ENCODE peak calls at places on chromosomes 13 and 19, in seven cellular contexts. U is breast epithelium, S is heart right ventricle, C is right lobe of liver, O is heart left ventricle, F is fibroblast of lung, J is tibial artery. K is an unnamed sample.

GRCh38 chr19:31167695-31168094 is 181.5 kb downstream of the TSHZ3 start:
- DNase-seq in U (no peak), S (no peak), C (no peak), O (no peak), F (no peak), J (no peak), K (no peak)

GRCh38 chr19:41944336-41944735 is 14.8 kb downstream of the RABAC1 start:
- DNase-seq in U (no peak), S (no peak), C (no peak), O (no peak), F (no peak), J (no peak), K (no peak)

GRCh38 chr13:46113596-46113995 is 8.8 kb upstream of the CPB2 start:
- DNase-seq in U (no peak), S (no peak), C (no peak), O (no peak), F (peak), J (no peak), K (peak)

GRCh38 chr19:4149518-4150288 is 3.7 kb upstream of the CREB3L3 start:
- DNase-seq in U (no peak), S (no peak), C (peak), O (no peak), F (no peak), J (no peak), K (no peak)

GRCh38 chr19:13012690-13013608 is 17.7 kb downstream of the NFIX start:
- DNase-seq in U (no peak), S (peak), C (peak), O (peak), F (peak), J (peak), K (peak)

GRCh38 chr19:4444765-4445741 is 12.5 kb downstream of the UBXN6 start:
- DNase-seq in U (no peak), S (no peak), C (no peak), O (no peak), F (no peak), J (no peak), K (no peak)

GRCh38 chr13:101661839-101662238 is 209.4 kb downstream of the ITGBL1 start:
- DNase-seq in U (no peak), S (no peak), C (no peak), O (no peak), F (peak), J (no peak), K (no peak)

GRCh38 chr19:6501740-6502648 is at the start of gene TUBB4A:
- DNase-seq in U (no peak), S (peak), C (no peak), O (peak), F (no peak), J (no peak), K (no peak)

GRCh38 chr19:51903192-51903591 is 1.6 kb downstream of the ZNF649 start:
- DNase-seq in U (no peak), S (no peak), C (no peak), O (no peak), F (no peak), J (no peak), K (no peak)

GRCh38 chr13:27504541-27504940 is 54.2 kb upstream of the MTIF3 start:
- DNase-seq in U (no peak), S (no peak), C (no peak), O (no peak), F (no peak), J (no peak), K (no peak)

GRCh38 chr19:29477831-29478577 is 47.8 kb upstream of the VSTM2B start:
- DNase-seq in U (no peak), S (no peak), C (no peak), O (no peak), F (no peak), J (no peak), K (no peak)

GRCh38 chr13:80313668-80314278 is 27.2 kb downstream of the SPRY2 start:
- DNase-seq in U (no peak), S (no peak), C (no peak), O (no peak), F (no peak), J (no peak), K (no peak)

GRCh38 chr13:80314711-80315505 is 26.0 kb downstream of the SPRY2 start:
- DNase-seq in U (no peak), S (no peak), C (no peak), O (no peak), F (no peak), J (no peak), K (no peak)

GRCh38 chr13:80309926-80310325 is 31.0 kb downstream of the SPRY2 start:
- DNase-seq in U (no peak), S (no peak), C (no peak), O (peak), F (no peak), J (no peak), K (no peak)

GRCh38 chr13:80312012-80312704 is 28.8 kb downstream of the SPRY2 start:
- DNase-seq in U (no peak), S (no peak), C (no peak), O (no peak), F (no peak), J (no peak), K (no peak)

GRCh38 chr13:80312967-80313366 is 28.0 kb downstream of the SPRY2 start:
- DNase-seq in U (no peak), S (no peak), C (no peak), O (no peak), F (peak), J (no peak), K (no peak)
- H3K4me3 ChIP-seq in U (no peak), S (no peak), C (no peak), O (no peak), F (no peak), J (no peak), K (no peak)

DNA sequence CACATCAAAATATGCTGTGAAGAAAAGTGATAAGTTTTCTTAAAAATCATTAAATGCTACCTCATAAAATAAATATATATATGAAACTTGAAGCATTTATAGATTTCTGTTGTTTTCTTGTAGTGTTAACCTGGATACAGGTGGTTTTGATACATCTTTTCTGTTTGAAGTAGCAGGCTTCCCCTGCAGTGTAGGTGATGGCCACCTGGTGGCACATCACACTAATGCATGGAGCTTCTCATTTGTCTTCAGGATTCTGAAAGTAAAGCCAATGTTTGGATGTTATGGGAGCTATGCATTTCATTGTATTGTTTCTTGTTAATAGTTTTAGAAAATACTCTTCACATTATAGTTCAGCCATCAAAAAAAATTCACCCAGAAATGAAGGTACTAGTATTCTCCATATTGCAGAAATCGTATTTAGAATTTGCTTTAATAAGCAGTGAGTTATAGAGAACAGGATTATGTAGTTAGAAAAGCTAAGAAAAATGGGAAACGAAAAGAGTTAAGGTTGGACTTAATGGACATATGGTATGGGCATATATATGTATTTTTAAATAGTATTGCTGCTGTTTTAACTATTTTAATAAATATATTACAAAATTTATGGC is 18.7 kb downstream of the GPR180 start:
- DNase-seq in U (no peak), S (no peak), C (no peak), O (no peak), F (peak), J (no peak), K (peak)
- TF ChIP-seq CTCF in U (peak), S (peak), C (peak), O (peak), F (peak), J (no peak), K (peak)

GRCh38 chr13:75648446-75648845 is 12.3 kb downstream of the LMO7 start:
- DNase-seq in U (no peak), S (no peak), C (no peak), O (no peak), F (no peak), J (no peak), K (no peak)
- H3K4me3 ChIP-seq in U (no peak), S (no peak), C (no peak), O (no peak), F (no peak), J (no peak), K (no peak)

GRCh38 chr13:31250435-31250834 is 50.7 kb downstream of the B3GLCT start:
- DNase-seq in U (no peak), S (no peak), C (no peak), O (no peak), F (no peak), J (no peak), K (no peak)

GRCh38 chr13:31248361-31248760 is 48.6 kb downstream of the B3GLCT start:
- DNase-seq in U (no peak), S (no peak), C (no peak), O (no peak), F (no peak), J (no peak), K (no peak)

GRCh38 chr13:31246918-31247317 is 47.1 kb downstream of the B3GLCT start:
- DNase-seq in U (no peak), S (no peak), C (no peak), O (no peak), F (no peak), J (no peak), K (no peak)

GRCh38 chr13:31245974-31246373 is 46.2 kb downstream of the B3GLCT start:
- DNase-seq in U (no peak), S (no peak), C (no peak), O (no peak), F (no peak), J (no peak), K (no peak)

GRCh38 chr13:31249140-31249539 is 49.4 kb downstream of the B3GLCT start:
- DNase-seq in U (no peak), S (no peak), C (no peak), O (no peak), F (no peak), J (no peak), K (no peak)
- TF ChIP-seq CTCF in U (no peak), S (no peak), C (no peak), O (no peak), F (no peak), J (no peak), K (no peak)

GRCh38 chr13:21689097-21689496 is 18.2 kb downstream of the FGF9 start:
- DNase-seq in U (no peak), S (no peak), C (no peak), O (no peak), F (no peak), J (no peak), K (no peak)
- H3K4me3 ChIP-seq in U (no peak), S (no peak), C (no peak), O (no peak), F (no peak), J (no peak), K (no peak)

DNA sequence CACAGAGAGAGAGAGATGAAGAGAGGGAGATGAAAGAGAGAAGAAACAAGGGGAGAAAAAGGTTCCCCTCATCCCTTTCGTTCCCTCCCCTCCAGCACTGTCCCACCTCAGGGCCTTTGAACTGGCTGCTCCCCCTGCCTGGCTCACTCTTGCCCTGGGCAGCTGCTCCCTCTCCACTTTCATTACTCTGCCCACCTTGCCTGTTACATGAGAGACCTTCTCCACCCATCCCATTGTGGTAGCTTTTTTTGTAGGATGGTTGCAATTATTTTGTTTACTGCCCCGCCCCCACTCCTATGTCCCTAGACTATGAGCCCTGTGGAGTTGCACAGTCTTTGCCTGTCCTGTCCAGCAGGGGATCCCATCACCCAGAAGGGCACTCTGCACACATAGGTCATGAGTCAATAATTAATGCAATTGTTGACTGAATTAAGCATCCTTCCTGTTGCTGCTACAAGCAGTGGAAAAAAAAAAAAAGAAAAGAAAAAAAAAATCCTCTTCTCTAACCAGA is 14.1 kb downstream of the C19orf81 start:
- DNase-seq in U (no peak), S (no peak), C (no peak), O (no peak), F (no peak), J (no peak), K (no peak)
- TF ChIP-seq CTCF in U (no peak), S (no peak), C (no peak), O (no peak), F (no peak), J (no peak), K (no peak)

K was measured in astrocyte of the spinal cord.